ENCODE peak calls at places on chromosomes 1 and 21, in five cellular contexts. G, N, J, Y and E are unnamed samples.

GRCh38 chr1:98119793-98120192 is 199.0 kb upstream of the DPYD start:
- DNase-seq in G (no peak), N (no peak), Y (peak; percentile 22), J (no peak), E (no peak)

GRCh38 chr1:72892461-72892860 is 610.1 kb upstream of the NEGR1 start:
- DNase-seq in G (no peak), Y (no peak), J (no peak), N (no peak), E (no peak)

GRCh38 chr1:235642021-235642942 is 7.3 kb downstream of the GNG4 start:
- DNase-seq in G (peak; percentile 83), N (no peak), J (no peak), Y (peak; percentile 67), E (no peak)

GRCh38 chr1:108057536-108057935 is 92.6 kb upstream of the VAV3 start:
- DNase-seq in J (no peak), G (no peak), N (peak; percentile 59), Y (no peak), E (peak; percentile 39)

GRCh38 chr1:206609229-206609991 is 2.9 kb downstream of the EIF2D start:
- DNase-seq in G (no peak), N (no peak), Y (no peak), J (no peak), E (no peak)

GRCh38 chr1:193312432-193312831 is 126.0 kb upstream of the B3GALT2 start:
- DNase-seq in J (no peak), G (no peak), Y (no peak), N (no peak), E (no peak)

GRCh38 chr21:44984792-44985440 is 45.1 kb downstream of the SLX9 start:
- DNase-seq in J (no peak), Y (no peak), N (no peak), G (peak; percentile 81), E (peak; percentile 34)

GRCh38 chr1:113396585-113396984 is 6.3 kb downstream of the MAGI3 start:
- DNase-seq in G (no peak), Y (peak; percentile 78), N (no peak), J (no peak), E (no peak)

GRCh38 chr1:236774926-236775325 is 20.2 kb upstream of the MTR start:
- DNase-seq in N (no peak), G (no peak), J (no peak), Y (peak; percentile 15), E (no peak)

GRCh38 chr1:194071200-194071599 is 884.8 kb upstream of the B3GALT2 start:
- DNase-seq in N (no peak), J (no peak), Y (no peak), G (no peak), E (no peak)

GRCh38 chr21:21860888-21861287 is 862.7 kb downstream of the NCAM2 start:
- DNase-seq in J (no peak), N (no peak), G (no peak), Y (peak; percentile 40), E (no peak)

GRCh38 chr1:182703539-182703938 is 19.2 kb upstream of the RGS8 start:
- DNase-seq in N (no peak), G (no peak), Y (no peak), J (no peak), E (no peak)

GRCh38 chr1:246506440-246506784 is 667 bp downstream of the SMYD3 start:
- DNase-seq in N (no peak), J (no peak), G (no peak), Y (no peak), E (no peak)

GRCh38 chr1:43495204-43495603 is 35.5 kb upstream of the PTPRF start:
- DNase-seq in Y (no peak), G (no peak), J (no peak), N (no peak), E (no peak)

GRCh38 chr1:43503534-43503933 is 27.1 kb upstream of the PTPRF start:
- DNase-seq in G (no peak), N (peak; percentile 3), Y (no peak), J (no peak), E (no peak)

GRCh38 chr1:43505077-43505780 is 25.5 kb upstream of the PTPRF start:
- DNase-seq in N (peak; percentile 6), G (no peak), J (no peak), Y (no peak), E (no peak)

GRCh38 chr1:43499882-43500281 is 30.8 kb upstream of the PTPRF start:
- DNase-seq in G (no peak), Y (no peak), N (no peak), J (no peak), E (no peak)
- TF ChIP-seq CTCF in G (no peak), Y (no peak), N (no peak), J (no peak), E (no peak)

DNA sequence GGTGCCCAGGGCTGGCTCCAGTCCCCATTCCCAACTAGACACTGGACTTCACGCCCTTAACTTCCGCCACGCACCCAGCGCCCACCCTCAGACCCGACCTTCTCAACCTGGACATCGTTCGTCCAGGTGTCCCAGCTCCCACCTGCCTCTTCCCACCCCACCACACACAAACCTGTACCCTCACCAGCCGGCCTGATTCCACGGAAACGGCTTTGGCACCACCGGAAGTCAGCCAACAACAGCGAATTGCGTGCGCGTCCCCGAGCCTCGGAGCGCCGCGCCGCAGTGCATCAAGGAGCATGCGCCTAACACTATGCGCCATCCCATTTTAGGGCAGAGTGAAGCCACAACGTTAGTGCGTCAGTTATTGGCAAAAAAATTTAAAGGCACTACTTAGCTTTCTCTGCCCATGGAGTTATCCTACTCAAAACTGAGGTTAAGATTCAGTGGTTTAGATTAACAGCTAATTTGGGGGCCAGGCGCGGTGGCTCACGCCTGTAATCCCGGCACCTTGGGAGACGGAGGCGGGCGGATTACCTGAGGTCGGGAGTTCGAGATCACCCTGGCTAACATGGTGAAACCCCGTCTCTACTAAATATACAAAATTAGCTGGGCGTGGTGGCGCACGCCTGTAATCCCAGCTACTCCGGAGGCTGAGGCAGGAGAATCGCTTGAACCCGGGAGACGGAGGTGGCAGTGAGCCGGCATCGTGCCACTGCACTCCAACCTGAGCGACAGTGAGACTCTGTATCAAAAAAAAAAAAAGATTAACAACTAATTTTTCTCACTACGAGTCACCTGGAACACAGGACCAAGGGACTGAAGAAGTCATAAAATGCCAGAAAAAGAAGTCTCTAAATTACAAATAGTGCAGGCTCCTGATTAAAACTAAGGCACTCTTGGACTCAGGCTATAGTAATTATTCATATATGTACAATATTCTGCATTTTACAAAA is at the start of gene GON4L:
- DNase-seq in J (peak; percentile 60), G (peak; percentile 96), N (peak; percentile 91), Y (peak; percentile 91), E (peak; percentile 92)
- TF ChIP-seq POLR2A in J (no peak), G (peak; percentile 32), N (no peak), Y (peak; percentile 60), E (peak; percentile 49)

GRCh38 chr1:215824245-215824644 is 257.1 kb downstream of the KCTD3 start:
- DNase-seq in N (no peak), G (no peak), Y (peak; percentile 45), J (no peak), E (no peak)
- TF ChIP-seq CTCF in N (no peak), G (no peak), Y (peak; percentile 83), J (no peak), E (peak; percentile 46)

GRCh38 chr1:86704972-86705632 is 726 bp downstream of the SH3GLB1 start:
- DNase-seq in Y (peak; percentile 50), G (no peak), N (peak; percentile 67), J (no peak), E (peak; percentile 75)

GRCh38 chr1:86705633-86705985 is 1.2 kb downstream of the SH3GLB1 start:
- DNase-seq in G (no peak), N (no peak), Y (no peak), J (no peak), E (no peak)

GRCh38 chr1:86703696-86704455 is 500 bp upstream of the SH3GLB1 start:
- DNase-seq in G (no peak), N (no peak), Y (no peak), J (no peak), E (no peak)

GRCh38 chr1:86706018-86706417 is 1.6 kb downstream of the SH3GLB1 start:
- DNase-seq in J (no peak), Y (no peak), G (no peak), N (no peak), E (no peak)

DNA sequence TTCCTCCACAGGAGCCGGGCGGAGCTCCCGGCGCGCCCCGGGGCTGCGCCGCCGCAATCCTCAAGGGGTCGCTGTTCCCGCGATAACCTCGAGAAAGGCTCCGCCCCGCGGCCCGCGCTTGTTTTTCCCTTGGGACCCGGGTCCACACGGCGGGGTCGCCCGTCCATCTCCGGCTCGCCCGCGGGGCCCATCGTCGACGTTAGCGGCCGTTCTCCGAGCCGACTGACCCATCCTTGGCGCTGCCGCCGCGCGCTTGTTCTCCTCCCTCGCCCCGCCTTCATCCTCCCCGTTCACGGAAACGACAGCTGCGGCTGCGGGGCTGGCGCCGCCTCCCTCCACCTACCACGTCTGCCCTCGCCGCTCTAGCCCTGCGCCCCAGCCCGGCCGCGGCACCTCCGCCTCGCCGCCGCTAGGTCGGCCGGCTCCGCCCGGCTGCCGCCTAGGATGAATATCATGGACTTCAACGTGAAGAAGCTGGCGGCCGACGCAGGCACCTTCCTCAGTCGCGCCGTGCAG is at the start of gene SH3GLB1:
- DNase-seq in J (peak; percentile 55), N (peak; percentile 91), G (peak; percentile 99), Y (peak; percentile 82), E (peak; percentile 93)
- TF ChIP-seq POLR2A in J (no peak), N (peak; percentile 14), G (no peak), Y (peak; percentile 68), E (peak; percentile 86)

DNA sequence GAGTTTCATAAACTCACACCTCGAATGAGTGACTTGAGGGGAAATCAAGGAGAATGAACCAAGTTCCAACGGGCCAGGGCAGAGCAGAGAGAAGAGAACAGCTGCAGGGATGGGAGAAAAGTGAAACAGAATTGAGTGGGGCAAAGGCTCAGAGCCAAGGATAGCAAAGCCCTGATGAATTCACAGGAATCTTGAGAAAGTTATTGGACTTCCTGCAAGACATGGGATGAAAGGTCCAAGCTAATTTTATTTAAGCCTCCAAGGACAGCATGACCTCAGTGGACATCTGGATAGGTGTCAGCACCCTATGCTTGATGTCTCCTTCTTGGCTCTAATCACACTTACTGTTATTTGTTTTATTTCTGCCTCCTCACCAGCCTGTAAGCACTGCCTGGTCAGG is 43.0 kb upstream of the RAVER2 start:
- DNase-seq in J (no peak), Y (no peak), N (no peak), G (no peak), E (no peak)
- TF ChIP-seq CTCF in J (no peak), Y (no peak), N (no peak), G (no peak), E (no peak)

GRCh38 chr1:210373878-210374599 is 45.3 kb downstream of the HHAT start:
- DNase-seq in G (no peak), N (no peak), Y (peak; percentile 97), J (no peak), E (peak; percentile 77)
- TF ChIP-seq POLR2A in G (no peak), N (no peak), Y (peak; percentile 100), J (no peak), E (peak; percentile 63)